ENCODE peak calls at places on chromosomes 2 and 18, in six cellular contexts. One of them, this sample, is unnamed.

GRCh38 chr18:43108882-43109281 is 6.6 kb downstream of the RIT2 start:
- DNase-seq in SK-MEL-5: no peak
- DNase-seq in NAMALWA: no peak
- DNase-seq in GM12865: no peak
- DNase-seq in LoVo: no peak
- DNase-seq in activated CD4-positive, CD25-positive, alpha-beta regulatory T cell: no peak
- DNase-seq in this sample: no peak

GRCh38 chr2:237998530-237998929 is 31.7 kb downstream of the UBE2F start:
- DNase-seq in NAMALWA: peak
- DNase-seq in SK-MEL-5: peak
- DNase-seq in GM12865: peak
- DNase-seq in activated CD4-positive, CD25-positive, alpha-beta regulatory T cell: no peak
- DNase-seq in LoVo: peak
- DNase-seq in this sample: no peak

GRCh38 chr2:55107428-55107827 is 57.2 kb upstream of the RTN4 start:
- DNase-seq in GM12865: no peak
- DNase-seq in activated CD4-positive, CD25-positive, alpha-beta regulatory T cell: no peak
- DNase-seq in SK-MEL-5: peak
- DNase-seq in NAMALWA: no peak
- DNase-seq in LoVo: no peak
- DNase-seq in this sample: peak

GRCh38 chr18:67001052-67001451 is 397.2 kb upstream of the CDH19 start:
- DNase-seq in LoVo: no peak
- DNase-seq in GM12865: no peak
- DNase-seq in activated CD4-positive, CD25-positive, alpha-beta regulatory T cell: no peak
- DNase-seq in NAMALWA: no peak
- DNase-seq in SK-MEL-5: no peak
- DNase-seq in this sample: no peak

GRCh38 chr2:129331638-129332037 is 647.8 kb upstream of the RAB6C start:
- DNase-seq in NAMALWA: no peak
- DNase-seq in LoVo: no peak
- DNase-seq in GM12865: no peak
- DNase-seq in activated CD4-positive, CD25-positive, alpha-beta regulatory T cell: no peak
- DNase-seq in SK-MEL-5: no peak
- DNase-seq in this sample: no peak

GRCh38 chr2:42922790-42923631 is 130.6 kb upstream of the HAAO start:
- DNase-seq in activated CD4-positive, CD25-positive, alpha-beta regulatory T cell: no peak
- DNase-seq in NAMALWA: no peak
- DNase-seq in LoVo: no peak
- DNase-seq in GM12865: no peak
- DNase-seq in SK-MEL-5: no peak
- DNase-seq in this sample: peak

GRCh38 chr2:33038799-33039198 is 92.0 kb downstream of the LTBP1 start:
- DNase-seq in SK-MEL-5: no peak
- DNase-seq in LoVo: no peak
- DNase-seq in GM12865: no peak
- DNase-seq in activated CD4-positive, CD25-positive, alpha-beta regulatory T cell: no peak
- DNase-seq in NAMALWA: no peak
- DNase-seq in this sample: no peak

GRCh38 chr18:36850527-36851201 is 21.7 kb downstream of the KIAA1328 start:
- DNase-seq in NAMALWA: no peak
- DNase-seq in LoVo: no peak
- DNase-seq in activated CD4-positive, CD25-positive, alpha-beta regulatory T cell: no peak
- DNase-seq in GM12865: no peak
- DNase-seq in SK-MEL-5: no peak
- DNase-seq in this sample: no peak

GRCh38 chr2:47193607-47194006 is 38.5 kb upstream of the STPG4 start:
- DNase-seq in GM12865: no peak
- DNase-seq in activated CD4-positive, CD25-positive, alpha-beta regulatory T cell: no peak
- DNase-seq in LoVo: no peak
- DNase-seq in NAMALWA: no peak
- DNase-seq in SK-MEL-5: no peak
- DNase-seq in this sample: no peak

GRCh38 chr2:77210725-77211124 is 311.5 kb downstream of the LRRTM4 start:
- DNase-seq in LoVo: no peak
- DNase-seq in NAMALWA: no peak
- DNase-seq in SK-MEL-5: no peak
- DNase-seq in activated CD4-positive, CD25-positive, alpha-beta regulatory T cell: no peak
- DNase-seq in GM12865: no peak
- DNase-seq in this sample: no peak